ENCODE peak calls at places on chromosome 15, in five cellular contexts. One of them, this sample, is unnamed.

GRCh38 chr15:63522143-63522531 is 17.7 kb downstream of the USP3 start:
- DNase-seq in adrenal gland: no peak
- DNase-seq in A673: no peak
- DNase-seq in mesenchymal stem cell: no peak
- DNase-seq in pancreas: no peak
- DNase-seq in this sample: no peak

GRCh38 chr15:69088300-69088965 is 72.0 kb upstream of the GLCE start:
- DNase-seq in adrenal gland: no peak
- DNase-seq in pancreas: no peak
- DNase-seq in A673: no peak
- DNase-seq in mesenchymal stem cell: no peak
- DNase-seq in this sample: no peak

GRCh38 chr15:95845862-95846515 is 484.5 kb upstream of the NR2F2 start:
- DNase-seq in pancreas: no peak
- DNase-seq in adrenal gland: peak; percentile 51
- DNase-seq in A673: no peak
- DNase-seq in mesenchymal stem cell: peak; percentile 97
- DNase-seq in this sample: peak; percentile 87

GRCh38 chr15:81294501-81294850 is 29.5 kb downstream of the STARD5 start:
- DNase-seq in pancreas: no peak
- DNase-seq in A673: no peak
- DNase-seq in mesenchymal stem cell: no peak
- DNase-seq in adrenal gland: no peak
- DNase-seq in this sample: no peak

GRCh38 chr15:48646364-48646763 is 855 bp upstream of the FBN1 start:
- DNase-seq in pancreas: no peak
- DNase-seq in A673: peak; percentile 17
- DNase-seq in mesenchymal stem cell: no peak
- DNase-seq in adrenal gland: no peak
- DNase-seq in this sample: no peak

GRCh38 chr15:63244399-63244798 is 33.0 kb upstream of the APH1B start:
- DNase-seq in mesenchymal stem cell: peak; percentile 52
- DNase-seq in A673: peak; percentile 70
- DNase-seq in adrenal gland: no peak
- DNase-seq in pancreas: no peak
- DNase-seq in this sample: no peak

GRCh38 chr15:52124270-52124878 is 11.8 kb upstream of the BCL2L10 start:
- DNase-seq in mesenchymal stem cell: peak; percentile 71
- DNase-seq in A673: no peak
- DNase-seq in adrenal gland: no peak
- DNase-seq in pancreas: no peak
- DNase-seq in this sample: no peak

GRCh38 chr15:82850242-82850591 is 40.8 kb downstream of the WHAMM start:
- DNase-seq in adrenal gland: peak; percentile 70
- DNase-seq in A673: no peak
- DNase-seq in pancreas: no peak
- DNase-seq in mesenchymal stem cell: peak; percentile 21
- DNase-seq in this sample: peak; percentile 57

GRCh38 chr15:89768071-89768500 is 8.0 kb upstream of the MESP2 start:
- DNase-seq in A673: no peak
- DNase-seq in adrenal gland: no peak
- DNase-seq in mesenchymal stem cell: no peak
- DNase-seq in pancreas: peak; percentile 92
- DNase-seq in this sample: no peak

GRCh38 chr15:80396094-80396493 is 8.1 kb upstream of the ARNT2 start:
- DNase-seq in adrenal gland: no peak
- DNase-seq in pancreas: no peak
- DNase-seq in A673: no peak
- DNase-seq in mesenchymal stem cell: no peak
- DNase-seq in this sample: no peak

GRCh38 chr15:70856884-70857546 is 3.1 kb upstream of the LARP6 start:
- DNase-seq in mesenchymal stem cell: peak; percentile 99
- DNase-seq in adrenal gland: peak; percentile 73
- DNase-seq in A673: peak; percentile 75
- DNase-seq in pancreas: no peak
- DNase-seq in this sample: peak; percentile 54

GRCh38 chr15:31230630-31231485 is 95.8 kb upstream of the KLF13 start:
- DNase-seq in mesenchymal stem cell: no peak
- DNase-seq in adrenal gland: no peak
- DNase-seq in pancreas: no peak
- DNase-seq in A673: no peak
- DNase-seq in this sample: no peak

GRCh38 chr15:39455502-39455991 is 125.3 kb upstream of the THBS1 start:
- DNase-seq in mesenchymal stem cell: peak; percentile 41
- DNase-seq in adrenal gland: no peak
- DNase-seq in A673: peak; percentile 31
- DNase-seq in pancreas: no peak
- DNase-seq in this sample: no peak

GRCh38 chr15:98648654-98649537 is 557 bp downstream of the IGF1R start:
- DNase-seq in A673: peak; percentile 65
- DNase-seq in adrenal gland: peak; percentile 59
- DNase-seq in pancreas: peak; percentile 85
- DNase-seq in mesenchymal stem cell: peak; percentile 67
- DNase-seq in this sample: peak; percentile 67

GRCh38 chr15:52424856-52425431 is 103.7 kb downstream of the MYO5A start:
- DNase-seq in mesenchymal stem cell: no peak
- DNase-seq in adrenal gland: no peak
- DNase-seq in pancreas: no peak
- DNase-seq in A673: no peak
- DNase-seq in this sample: peak; percentile 34

GRCh38 chr15:85568261-85568808 is 187.9 kb downstream of the AKAP13 start:
- DNase-seq in mesenchymal stem cell: no peak
- DNase-seq in adrenal gland: no peak
- DNase-seq in A673: no peak
- DNase-seq in pancreas: no peak
- DNase-seq in this sample: no peak
- H3K4me1 ChIP-seq in mesenchymal stem cell: peaks cover 4% of the 10 kb centered on the region
- H3K4me1 ChIP-seq in adrenal gland: no peaks in the 10 kb centered on the region
- H3K4me1 ChIP-seq in A673: peaks cover 31% of the 10 kb centered on the region
- H3K4me1 ChIP-seq in pancreas: peaks cover 27% of the 10 kb centered on the region
- H3K4me1 ChIP-seq in this sample: no peaks in the 10 kb centered on the region

DNA sequence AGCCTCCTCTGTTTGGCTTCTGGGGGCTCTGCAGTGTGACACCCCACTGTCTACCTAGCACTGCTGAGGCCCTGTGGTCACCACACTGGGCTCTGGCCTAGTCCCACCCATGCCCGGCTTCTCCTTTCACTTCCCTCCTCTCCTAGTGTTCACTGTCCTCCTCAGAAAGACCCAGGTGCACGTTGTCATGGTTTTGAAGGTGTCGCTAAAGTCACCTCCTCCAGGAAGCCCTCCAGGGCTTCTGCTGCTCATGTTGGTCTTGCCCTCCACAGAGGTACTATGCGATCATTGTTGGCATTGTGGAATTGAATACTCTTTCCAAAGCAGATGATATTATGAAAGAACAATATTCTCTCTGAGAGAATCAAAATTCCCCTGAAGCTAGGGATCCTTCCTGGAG is 163.5 kb downstream of the GABRG3 start:
- DNase-seq in mesenchymal stem cell: no peak
- DNase-seq in A673: no peak
- DNase-seq in pancreas: no peak
- DNase-seq in adrenal gland: no peak
- DNase-seq in this sample: no peak
- H3K9me3 ChIP-seq in mesenchymal stem cell: no peaks in the 10 kb centered on the region
- H3K9me3 ChIP-seq in A673: peaks cover 63% of the 10 kb centered on the region
- H3K9me3 ChIP-seq in pancreas: no peaks in the 10 kb centered on the region
- H3K9me3 ChIP-seq in adrenal gland: no peaks in the 10 kb centered on the region
- H3K9me3 ChIP-seq in this sample: no peaks in the 10 kb centered on the region

GRCh38 chr15:45185069-45185779 is 2.5 kb downstream of the SHF start:
- DNase-seq in A673: no peak
- DNase-seq in mesenchymal stem cell: no peak
- DNase-seq in pancreas: no peak
- DNase-seq in adrenal gland: no peak
- DNase-seq in this sample: no peak
- H3K4me1 ChIP-seq in A673: peaks cover 54% of the 10 kb centered on the region
- H3K4me1 ChIP-seq in mesenchymal stem cell: peaks cover 37% of the 10 kb centered on the region
- H3K4me1 ChIP-seq in pancreas: peaks cover 3% of the 10 kb centered on the region
- H3K4me1 ChIP-seq in adrenal gland: peaks cover 13% of the 10 kb centered on the region
- H3K4me1 ChIP-seq in this sample: peaks cover 53% of the 10 kb centered on the region

GRCh38 chr15:91108421-91108820 is 8.4 kb downstream of the SV2B start:
- DNase-seq in A673: no peak
- DNase-seq in mesenchymal stem cell: no peak
- DNase-seq in pancreas: no peak
- DNase-seq in adrenal gland: no peak
- DNase-seq in this sample: no peak
- H3K9me3 ChIP-seq in A673: no peaks in the 10 kb centered on the region
- H3K9me3 ChIP-seq in mesenchymal stem cell: no peaks in the 10 kb centered on the region
- H3K9me3 ChIP-seq in pancreas: no peaks in the 10 kb centered on the region
- H3K9me3 ChIP-seq in adrenal gland: no peaks in the 10 kb centered on the region
- H3K9me3 ChIP-seq in this sample: no peaks in the 10 kb centered on the region

This sample was measured in SJCRH30.